ENCODE peak calls at places on chromosome 17, in four cellular contexts. C, R, L and X are unnamed samples.

GRCh38 chr17:61410555-61411089 is 11.0 kb downstream of the TBX2 start:
- DNase-seq in R (peak), C (peak), L (peak), X (peak)

GRCh38 chr17:39966771-39967170 is 4.0 kb downstream of the GSDMA start:
- DNase-seq in C (no peak), R (no peak), L (no peak), X (no peak)

GRCh38 chr17:65541453-65541852 is 20.0 kb downstream of the AXIN2 start:
- DNase-seq in C (no peak), L (no peak), R (no peak), X (no peak)

GRCh38 chr17:28871056-28871579 is 16.3 kb downstream of the ERAL1 start:
- DNase-seq in C (no peak), L (no peak), R (no peak), X (no peak)

GRCh38 chr17:67442787-67443624 is 65.9 kb downstream of the PITPNC1 start:
- DNase-seq in C (no peak), R (no peak), L (no peak), X (no peak)

GRCh38 chr17:18203308-18203707 is 19.7 kb downstream of the ALKBH5 start:
- DNase-seq in L (no peak), R (peak), C (peak), X (no peak)

GRCh38 chr17:48614904-48615211 is 234 bp downstream of the HOXB8 start:
- DNase-seq in R (no peak), L (no peak), C (no peak), X (no peak)

GRCh38 chr17:58283674-58284612 is 3.2 kb upstream of the MPO start:
- DNase-seq in L (no peak), C (no peak), R (no peak), X (no peak)

GRCh38 chr17:34365340-34365739 is 2.3 kb upstream of the CCL1 start:
- DNase-seq in L (no peak), C (no peak), R (no peak), X (no peak)

GRCh38 chr17:69015631-69016030 is 45.1 kb downstream of the ABCA9 start:
- DNase-seq in C (no peak), R (no peak), L (no peak), X (no peak)

GRCh38 chr17:41702712-41703111 is 9.4 kb upstream of the GAST start:
- DNase-seq in C (no peak), L (no peak), R (no peak), X (no peak)

GRCh38 chr17:38898812-38899348 is 26.5 kb upstream of the LASP1NB start:
- DNase-seq in L (no peak), C (no peak), R (no peak), X (no peak)

GRCh38 chr17:41340496-41340895 is 10.1 kb downstream of the KRT33A start:
- DNase-seq in R (no peak), L (peak), C (no peak), X (no peak)

GRCh38 chr17:39800540-39800939 is 62.8 kb downstream of the GRB7 start:
- DNase-seq in C (no peak), R (no peak), L (no peak), X (no peak)

GRCh38 chr17:56260421-56260820 is 107.1 kb downstream of the ANKFN1 start:
- DNase-seq in R (no peak), C (no peak), L (no peak), X (no peak)

GRCh38 chr17:81034168-81034777 is 678 bp upstream of the BAIAP2 start:
- DNase-seq in R (peak), C (peak), L (no peak), X (no peak)

GRCh38 chr17:42475121-42475520 is 16.4 kb downstream of the ATP6V0A1 start:
- DNase-seq in C (no peak), L (no peak), R (no peak), X (no peak)

GRCh38 chr17:60959011-60959410 is 281.4 kb downstream of the BCAS3 start:
- DNase-seq in C (no peak), R (peak), L (no peak), X (peak)

GRCh38 chr17:67078292-67078691 is 33.9 kb downstream of the CACNG1 start:
- DNase-seq in L (no peak), C (no peak), R (no peak), X (no peak)

GRCh38 chr17:691423-691822 is 23.2 kb downstream of the VPS53 start:
- DNase-seq in C (no peak), R (no peak), L (no peak), X (peak)

GRCh38 chr17:41547378-41547841 is 19.3 kb upstream of the KRT19 start:
- DNase-seq in R (no peak), C (no peak), L (no peak), X (no peak)

GRCh38 chr17:61405686-61406542 is 6.3 kb downstream of the TBX2 start:
- DNase-seq in R (no peak), L (peak), C (peak), X (peak)

GRCh38 chr17:45430738-45431530 is 1.7 kb downstream of the ARHGAP27 start:
- DNase-seq in L (peak), R (peak), C (peak), X (no peak)

GRCh38 chr17:45431531-45432404 is 902 bp downstream of the ARHGAP27 start:
- DNase-seq in R (peak), C (peak), L (peak), X (peak)

GRCh38 chr17:45432405-45433113 is at the start of gene ARHGAP27:
- DNase-seq in R (peak), C (peak), L (peak), X (no peak)

GRCh38 chr17:45435481-45435880 is 2.8 kb upstream of the ARHGAP27 start:
- DNase-seq in R (no peak), L (no peak), C (no peak), X (no peak)

GRCh38 chr17:45433136-45433535 is 466 bp upstream of the ARHGAP27 start:
- DNase-seq in R (no peak), L (no peak), C (no peak), X (no peak)
- H4K5ac ChIP-seq in R (no peak), L (no peak), C (no peak), X (no peak)

GRCh38 chr17:43564080-43564594 is 18.0 kb upstream of the ETV4 start:
- DNase-seq in L (no peak), R (no peak), C (no peak), X (no peak)
- H2BK15ac ChIP-seq in L (no peak), R (no peak), C (no peak), X (no peak)

GRCh38 chr17:74921769-74922168 is 1.3 kb downstream of the USH1G start:
- DNase-seq in C (peak), L (no peak), R (no peak), X (no peak)

GRCh38 chr17:74919440-74920305 is 3.4 kb downstream of the USH1G start:
- DNase-seq in R (peak), C (peak), L (peak), X (no peak)

GRCh38 chr17:74921045-74921681 is 1.9 kb downstream of the USH1G start:
- DNase-seq in C (peak), L (no peak), R (no peak), X (no peak)

GRCh38 chr17:74920306-74920620 is 2.8 kb downstream of the USH1G start:
- DNase-seq in C (peak), R (no peak), L (no peak), X (no peak)

GRCh38 chr17:74920679-74921044 is 2.4 kb downstream of the USH1G start:
- DNase-seq in L (no peak), R (no peak), C (no peak), X (no peak)
- H4K5ac ChIP-seq in L (no peak), R (no peak), C (no peak), X (no peak)

GRCh38 chr17:51120739-51121619 is at the start of gene SPAG9:
- DNase-seq in C (peak), R (peak), L (peak), X (peak)
- H2BK15ac ChIP-seq in C (no peak), R (no peak), L (no peak), X (peak)

DNA sequence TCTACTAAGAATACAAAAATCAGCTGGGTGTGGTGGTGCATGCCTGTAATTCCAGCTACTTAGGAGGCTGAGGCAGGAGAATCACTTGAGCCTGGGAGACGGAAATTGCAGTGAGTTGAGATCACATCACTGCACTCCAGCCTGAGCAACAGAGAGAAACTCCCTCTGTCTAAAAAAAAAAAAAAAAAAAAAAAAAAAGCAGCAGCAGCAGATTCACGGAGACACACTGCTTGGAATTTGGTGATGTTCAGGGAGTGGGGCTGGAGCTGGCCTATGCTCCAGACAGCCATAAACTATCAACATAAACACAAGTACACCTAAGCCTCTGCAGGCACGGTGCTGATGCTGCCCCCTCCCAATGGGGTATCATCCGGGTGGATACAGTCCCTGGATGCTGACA is 39.6 kb upstream of the RHOT1 start:
- DNase-seq in C (no peak), R (peak), L (peak), X (peak)
- H4K5ac ChIP-seq in C (no peak), R (no peak), L (no peak), X (no peak)

GRCh38 chr17:21214015-21214776 is at the start of gene TMEM11:
- DNase-seq in C (peak), L (peak), R (peak), X (peak)
- H2BK15ac ChIP-seq in C (no peak), L (peak), R (no peak), X (peak)